ENCODE peak calls at places on chromosomes 6 and 20, in six cellular contexts. C is body of pancreas, H is A549, M is tibial nerve, I is bronchial epithelial cell, T is foreskin keratinocyte. E is an unnamed sample.

GRCh38 chr6:132832891-132833290 is 18.5 kb downstream of the RPS12 start:
- DNase-seq in T (no peak), I (no peak), H (no peak), M (no peak), C (no peak), E (no peak)

GRCh38 chr6:24760210-24760609 is 14.5 kb upstream of the GMNN start:
- DNase-seq in H (no peak), M (no peak), T (no peak), I (no peak), C (no peak), E (no peak)

GRCh38 chr6:150877928-150878327 is 12.4 kb downstream of the MTHFD1L start:
- DNase-seq in I (no peak), H (no peak), T (no peak), M (no peak), C (peak), E (no peak)

GRCh38 chr6:157989541-157990289 is 8.1 kb downstream of the SYNJ2 start:
- DNase-seq in C (peak), M (no peak), I (peak), H (no peak), T (no peak), E (no peak)

GRCh38 chr6:511488-512137 is 120.1 kb downstream of the IRF4 start:
- DNase-seq in C (no peak), T (no peak), M (no peak), H (no peak), I (no peak), E (no peak)

GRCh38 chr6:113488812-113489685 is 368.1 kb upstream of the MARCKS start:
- DNase-seq in I (no peak), M (no peak), C (no peak), T (no peak), H (no peak), E (no peak)

GRCh38 chr20:37223053-37223452 is 38.6 kb downstream of the GHRH start:
- DNase-seq in H (no peak), T (peak), M (peak), C (peak), I (peak), E (no peak)

GRCh38 chr6:162090734-162091133 is 636.8 kb downstream of the PRKN start:
- DNase-seq in C (no peak), T (no peak), H (no peak), M (no peak), I (peak), E (no peak)

GRCh38 chr6:166826264-166826663 is 130.1 kb downstream of the RNASET2 start:
- DNase-seq in I (no peak), C (no peak), T (no peak), M (no peak), H (no peak), E (no peak)

GRCh38 chr6:56417823-56418222 is 170.4 kb upstream of the COL21A1 start:
- DNase-seq in I (no peak), T (no peak), C (no peak), H (no peak), M (no peak), E (no peak)

GRCh38 chr6:163935158-163935762 is 520.7 kb downstream of the QKI start:
- DNase-seq in T (no peak), I (peak), M (no peak), H (no peak), C (no peak), E (no peak)

GRCh38 chr20:6746901-6747609 is 20.4 kb upstream of the BMP2 start:
- DNase-seq in T (peak), I (peak), M (no peak), C (no peak), H (no peak), E (no peak)

GRCh38 chr20:58084566-58084965 is 143.9 kb downstream of the ANKRD60 start:
- DNase-seq in M (no peak), H (no peak), I (no peak), C (no peak), T (no peak), E (no peak)

GRCh38 chr20:19012671-19013070 is 199.1 kb downstream of the SCP2D1 start:
- DNase-seq in H (no peak), I (peak), M (no peak), C (no peak), T (no peak), E (no peak)

GRCh38 chr20:9514461-9515210 is at the start of gene LAMP5:
- DNase-seq in H (no peak), C (no peak), I (peak), T (no peak), M (no peak), E (no peak)

GRCh38 chr6:169363590-169363989 is 109.9 kb upstream of the THBS2 start:
- DNase-seq in I (no peak), T (no peak), M (no peak), H (no peak), C (no peak), E (no peak)

GRCh38 chr20:19024296-19025035 is 188.0 kb upstream of the SLC24A3 start:
- DNase-seq in M (no peak), I (no peak), C (no peak), H (no peak), T (no peak), E (no peak)

GRCh38 chr6:44388876-44389275 is 1.4 kb downstream of the CDC5L start:
- DNase-seq in I (no peak), H (no peak), M (no peak), C (no peak), T (no peak), E (no peak)

GRCh38 chr6:96157018-96157565 is 141.3 kb downstream of the FUT9 start:
- DNase-seq in M (no peak), I (peak), T (no peak), C (no peak), H (no peak), E (no peak)

GRCh38 chr6:30548375-30548774 is 7.9 kb downstream of the GNL1 start:
- DNase-seq in M (no peak), C (no peak), T (no peak), I (no peak), H (no peak), E (no peak)

GRCh38 chr6:135739288-135739687 is 112.2 kb upstream of the PDE7B start:
- DNase-seq in C (no peak), T (no peak), H (no peak), I (peak), M (no peak), E (no peak)

DNA sequence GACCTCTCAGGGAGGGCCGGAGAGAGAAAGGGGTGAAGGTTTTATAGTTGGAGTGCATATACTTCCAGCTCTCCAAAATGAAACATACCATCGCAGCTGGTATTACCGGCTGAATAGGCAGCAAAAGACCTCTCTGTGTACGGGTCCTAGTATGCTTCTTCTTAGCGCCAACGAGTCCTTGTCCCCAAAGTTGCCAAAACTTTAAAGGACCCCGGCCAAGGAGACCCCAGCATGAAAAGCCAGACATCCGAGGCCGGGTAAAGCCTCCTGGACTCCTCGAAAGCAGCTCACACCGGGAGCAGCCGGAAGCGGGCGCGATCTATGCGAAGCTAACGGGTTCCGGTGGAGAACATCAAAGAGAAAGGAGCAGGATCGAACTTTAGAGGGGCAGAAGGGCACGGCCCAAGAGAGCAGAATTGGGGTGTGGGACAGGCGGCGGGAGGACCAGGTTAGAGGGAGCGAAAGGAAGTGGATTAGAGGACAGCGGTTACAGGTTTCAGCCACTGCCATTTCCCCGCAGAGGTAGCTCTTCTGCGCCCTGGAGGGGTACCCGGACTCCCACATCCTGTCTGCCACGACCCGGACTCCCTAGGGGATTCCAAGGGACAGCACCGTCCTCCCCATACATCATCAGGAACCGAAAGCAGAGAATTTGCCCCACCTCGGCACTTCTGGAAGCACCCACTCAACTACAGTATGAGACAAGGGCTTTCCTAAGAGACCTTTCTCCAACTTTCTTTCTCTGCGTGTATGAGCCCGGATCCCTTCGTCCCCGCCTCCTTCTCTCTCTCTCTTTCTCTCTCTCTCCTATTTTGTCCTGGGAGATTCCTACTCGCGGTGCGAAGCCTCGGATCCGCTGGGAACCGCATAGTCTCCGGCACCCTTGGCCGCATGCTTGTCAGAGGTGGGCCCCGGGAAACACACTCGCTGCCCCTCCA is 602 bp upstream of the VGLL2 start:
- DNase-seq in T (no peak), H (peak), M (no peak), C (no peak), I (no peak), E (no peak)
- TF ChIP-seq CTCF in T (no peak), H (no peak), M (no peak), C (no peak), I (no peak), E (no peak)

GRCh38 chr20:38602185-38602581 is 574 bp downstream of the ARHGAP40 start:
- DNase-seq in H (no peak), I (no peak), M (no peak), T (no peak), C (no peak), E (no peak)

GRCh38 chr20:38603286-38603685 is 1.7 kb downstream of the ARHGAP40 start:
- DNase-seq in I (no peak), H (no peak), C (no peak), M (no peak), T (no peak), E (no peak)

GRCh38 chr20:38600057-38600456 is 1.6 kb upstream of the ARHGAP40 start:
- DNase-seq in M (no peak), I (no peak), C (no peak), H (no peak), T (no peak), E (no peak)

GRCh38 chr20:38599410-38599882 is 2.2 kb upstream of the ARHGAP40 start:
- DNase-seq in M (no peak), T (no peak), C (peak), I (peak), H (no peak), E (no peak)

GRCh38 chr20:38601216-38602184 is at the start of gene ARHGAP40:
- DNase-seq in C (no peak), T (no peak), H (no peak), M (no peak), I (peak), E (no peak)
- TF ChIP-seq CTCF in C (no peak), T (peak), H (no peak), M (no peak), I (peak), E (no peak)

DNA sequence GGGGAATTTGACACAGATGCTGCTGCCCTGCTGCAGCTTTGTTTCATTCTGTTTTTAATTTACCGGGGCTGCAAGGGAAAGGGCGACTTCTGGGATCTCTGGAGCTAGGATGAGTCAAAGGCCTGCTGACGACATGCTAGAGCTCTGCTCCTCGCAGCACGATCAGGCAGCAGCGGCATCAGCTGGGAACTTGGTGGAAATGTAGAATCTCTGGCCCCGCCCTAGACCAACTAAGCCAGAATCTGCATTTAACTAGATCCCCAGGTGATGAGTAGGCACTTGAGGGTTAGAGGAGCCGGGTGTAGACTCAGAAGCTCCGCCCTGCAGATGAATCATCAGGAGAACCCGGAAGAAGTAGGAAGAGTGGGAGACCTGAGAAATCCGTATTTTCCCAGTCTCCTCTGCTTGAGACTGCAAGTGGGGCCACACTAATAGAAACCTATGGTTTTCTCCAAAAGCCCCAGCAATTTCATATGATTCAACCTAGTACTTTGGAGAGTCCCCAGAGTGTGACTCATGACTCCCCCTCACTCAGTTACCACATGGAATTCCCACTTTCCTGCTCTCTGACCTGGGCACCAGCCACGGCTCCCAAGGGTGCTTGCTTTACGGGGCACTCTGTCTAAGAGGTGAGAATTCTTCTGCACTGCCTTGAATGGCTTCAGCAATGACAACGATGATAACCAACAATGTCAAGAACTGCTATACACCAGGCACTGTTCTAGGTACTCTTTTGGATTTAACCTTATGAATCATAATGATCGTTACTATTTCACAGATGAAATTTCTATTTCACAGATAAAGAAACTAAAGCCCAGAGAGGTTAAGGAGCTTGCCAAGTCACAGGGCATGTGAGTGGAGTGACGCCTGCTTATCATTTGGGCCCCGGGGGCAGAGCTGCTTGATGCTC is 18.1 kb downstream of the TUBB2B start:
- DNase-seq in C (no peak), H (peak), T (peak), I (peak), M (peak), E (no peak)
- TF ChIP-seq CTCF in C (no peak), H (peak), T (peak), I (peak), M (no peak), E (no peak)

DNA sequence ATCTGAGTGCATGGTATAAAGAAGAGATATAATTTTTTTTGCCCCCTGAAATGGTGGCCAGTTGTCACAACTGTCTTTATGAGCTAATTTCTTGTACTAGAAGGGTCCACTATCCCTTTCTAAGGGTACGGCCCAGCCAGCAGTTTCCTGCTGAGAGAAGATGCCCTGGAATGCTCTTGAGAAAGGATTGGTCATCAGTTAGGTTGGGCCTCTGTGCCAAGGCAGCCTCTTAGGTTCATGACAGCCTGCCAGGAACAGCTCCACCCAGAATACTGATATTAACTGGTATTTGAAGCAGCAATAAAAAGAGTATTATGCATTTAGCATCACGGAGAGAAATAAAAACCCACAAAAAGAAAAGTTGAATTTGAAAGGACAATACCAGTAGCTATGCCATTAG is 9.0 kb upstream of the HINT3 start:
- DNase-seq in H (no peak), I (peak), C (no peak), T (no peak), M (no peak), E (no peak)
- TF ChIP-seq CTCF in H (no peak), I (no peak), C (no peak), T (no peak), M (no peak), E (no peak)

GRCh38 chr6:79038061-79038460 is 40.0 kb downstream of the PHIP start:
- DNase-seq in I (no peak), C (no peak), H (no peak), T (no peak), M (no peak), E (no peak)

GRCh38 chr6:79033279-79033678 is 44.8 kb downstream of the PHIP start:
- DNase-seq in T (no peak), C (no peak), M (no peak), H (no peak), I (no peak), E (no peak)

GRCh38 chr6:79030511-79030910 is 47.5 kb downstream of the PHIP start:
- DNase-seq in H (no peak), M (no peak), I (no peak), T (no peak), C (no peak), E (no peak)

GRCh38 chr6:79031821-79032590 is 46.0 kb downstream of the PHIP start:
- DNase-seq in C (no peak), I (no peak), T (no peak), M (no peak), H (no peak), E (no peak)

DNA sequence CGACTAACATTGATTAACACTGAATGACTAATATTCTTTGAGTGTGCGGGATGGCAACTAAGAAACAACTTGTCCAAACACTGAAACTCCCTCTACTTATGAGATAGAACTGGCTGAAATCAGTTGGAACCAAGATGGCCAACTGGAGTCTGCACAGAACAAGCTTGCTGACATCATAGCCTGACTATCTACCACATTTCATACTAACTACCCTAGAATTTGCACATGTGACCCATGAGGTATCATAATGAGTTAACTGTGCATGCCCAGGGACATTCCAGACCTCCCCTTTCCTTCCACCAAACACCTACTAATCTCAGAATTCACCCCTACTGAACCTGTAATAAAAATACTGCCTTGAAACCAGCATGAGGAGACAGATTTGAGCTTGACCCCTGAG is 43.2 kb downstream of the PHIP start:
- DNase-seq in H (no peak), T (no peak), C (no peak), M (no peak), I (peak), E (no peak)
- TF ChIP-seq CTCF in H (no peak), T (no peak), C (no peak), M (no peak), I (no peak), E (no peak)

DNA sequence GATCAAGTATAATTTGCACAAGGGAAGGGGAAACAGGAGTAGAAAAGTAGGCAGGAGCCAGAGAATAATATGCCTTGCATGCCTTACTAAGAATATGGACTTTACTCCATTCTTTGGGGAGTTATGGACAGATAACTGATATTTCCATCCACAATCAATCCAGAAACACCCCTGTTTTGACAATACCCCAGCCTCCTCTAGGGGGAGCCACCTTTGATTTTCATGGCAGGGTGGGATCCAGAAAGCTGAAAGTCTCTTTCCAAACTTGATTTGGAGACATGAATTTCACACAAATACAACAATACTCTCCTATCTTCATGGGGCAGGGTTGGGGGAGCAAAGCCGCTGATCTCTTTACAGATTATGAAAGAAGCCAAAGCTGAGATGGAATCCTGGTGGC is 404.1 kb downstream of the FOXA2 start:
- DNase-seq in M (no peak), C (no peak), T (no peak), I (no peak), H (peak), E (no peak)
- TF ChIP-seq CTCF in M (no peak), C (no peak), T (peak), I (peak), H (peak), E (no peak)

DNA sequence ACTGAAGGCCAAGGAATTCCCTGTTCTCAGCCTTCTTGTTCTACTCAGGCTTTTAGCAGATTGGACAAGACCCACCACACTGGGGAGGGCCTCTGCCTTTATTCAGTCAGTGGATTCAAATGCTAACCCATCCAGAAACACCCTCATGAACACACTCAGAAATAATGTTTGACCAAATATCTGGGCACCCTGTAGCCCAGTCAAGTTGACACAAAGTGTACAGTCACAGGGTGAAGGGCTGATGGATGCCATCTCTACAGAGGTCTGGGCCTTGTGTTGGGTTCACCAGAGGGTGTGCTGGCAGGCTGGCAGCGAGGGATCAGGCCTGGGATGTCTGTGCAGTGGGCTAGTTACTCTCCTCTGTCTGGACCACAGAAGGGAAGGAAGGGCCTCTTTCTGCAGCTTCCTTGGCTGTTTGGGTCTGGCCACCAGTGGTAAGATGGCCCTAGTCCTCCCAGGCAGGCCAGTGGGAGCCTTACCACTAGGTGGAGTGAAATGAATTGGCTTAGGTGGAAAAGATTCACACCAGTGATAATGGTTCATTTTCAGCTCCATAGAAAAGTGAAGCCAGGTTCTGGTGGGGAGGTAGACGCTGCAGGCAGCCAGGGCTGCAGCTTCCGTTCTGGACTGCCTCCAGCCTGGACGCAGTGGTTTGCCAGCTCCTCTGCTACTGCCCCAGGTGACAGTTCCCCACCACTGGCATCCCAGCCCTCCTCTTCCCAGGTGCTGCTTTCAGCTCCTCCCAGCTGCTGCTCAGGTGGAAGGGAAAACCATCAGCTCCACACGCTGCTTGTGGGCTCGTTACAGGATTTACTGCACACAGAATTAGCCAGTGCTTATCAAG is 9.2 kb downstream of the TUBB2A start:
- DNase-seq in I (no peak), M (no peak), H (no peak), C (peak), T (no peak), E (no peak)
- TF ChIP-seq CTCF in I (no peak), M (no peak), H (no peak), C (peak), T (peak), E (no peak)